ENCODE peak calls at places on chromosomes 1 and 21, in ten cellular contexts. B, N, W, T, P, A, G, I, D and C are unnamed samples.

GRCh38 chr1:12194666-12195216 is 27.9 kb downstream of the TNFRSF1B start:
- DNase-seq in G (no peak), T (no peak), W (no peak), B (no peak), I (no peak), D (no peak), A (no peak), P (no peak), N (no peak), C (no peak)

GRCh38 chr1:173208868-173209267 is 1.7 kb upstream of the TNFSF4 start:
- DNase-seq in N (no peak), W (no peak), I (no peak), D (no peak), G (no peak), P (no peak), A (no peak), B (no peak), T (no peak), C (no peak)

GRCh38 chr1:169456029-169456428 is 28.8 kb upstream of the CCDC181 start:
- DNase-seq in T (no peak), G (no peak), D (no peak), N (no peak), A (peak; percentile 54), B (no peak), W (no peak), I (no peak), P (no peak), C (no peak)

GRCh38 chr1:244955661-244956060 is 91.3 kb upstream of the HNRNPU start:
- DNase-seq in T (no peak), P (no peak), A (no peak), G (no peak), B (no peak), N (no peak), D (no peak), W (no peak), I (no peak), C (no peak)

GRCh38 chr1:7388488-7389185 is 382.5 kb upstream of the VAMP3 start:
- DNase-seq in G (peak; percentile 76), N (peak; percentile 65), W (no peak), I (peak; percentile 9), T (peak; percentile 59), D (no peak), A (peak; percentile 14), B (peak; percentile 22), P (no peak), C (no peak)

GRCh38 chr1:21320410-21321107 is 30.3 kb upstream of the ECE1 start:
- DNase-seq in W (no peak), T (no peak), A (peak; percentile 64), P (no peak), N (no peak), G (no peak), B (no peak), D (no peak), I (no peak), C (no peak)

GRCh38 chr1:243420369-243420768 is 164.5 kb downstream of the SDCCAG8 start:
- DNase-seq in I (no peak), T (no peak), D (no peak), A (no peak), W (no peak), B (no peak), N (no peak), G (no peak), P (no peak), C (no peak)

GRCh38 chr1:76759171-76759860 is 108.0 kb upstream of the ST6GALNAC5 start:
- DNase-seq in W (no peak), I (no peak), N (no peak), T (no peak), P (no peak), G (no peak), B (no peak), A (no peak), D (no peak), C (no peak)

GRCh38 chr1:41282679-41283317 is 40.7 kb upstream of the SCMH1 start:
- DNase-seq in W (peak; percentile 46), B (peak; percentile 15), G (no peak), T (no peak), A (peak; percentile 41), N (peak; percentile 39), I (peak; percentile 50), D (no peak), P (peak; percentile 27), C (no peak)

GRCh38 chr1:18047122-18047521 is 60.5 kb upstream of the IGSF21 start:
- DNase-seq in P (no peak), D (no peak), N (no peak), T (no peak), W (no peak), B (no peak), G (no peak), A (no peak), I (no peak), C (no peak)

GRCh38 chr1:210711825-210712224 is 383.1 kb downstream of the HHAT start:
- DNase-seq in G (no peak), B (no peak), I (peak; percentile 18), T (no peak), D (no peak), W (peak; percentile 58), A (no peak), P (no peak), N (peak; percentile 16), C (no peak)

GRCh38 chr1:71561729-71562128 is 480.9 kb upstream of the ZRANB2 start:
- DNase-seq in B (peak; percentile 85), I (no peak), N (no peak), W (no peak), A (peak; percentile 73), G (no peak), D (no peak), P (no peak), T (no peak), C (no peak)

GRCh38 chr1:151511636-151512215 is 539 bp downstream of the CGN start:
- DNase-seq in B (no peak), W (peak; percentile 75), G (peak; percentile 87), P (peak; percentile 66), I (peak; percentile 67), N (peak; percentile 68), A (no peak), T (peak; percentile 59), D (peak; percentile 78), C (peak; percentile 60)

GRCh38 chr1:36523850-36524249 is 41.1 kb upstream of the CSF3R start:
- DNase-seq in B (no peak), A (no peak), D (no peak), T (no peak), N (no peak), G (no peak), I (no peak), P (no peak), W (no peak), C (no peak)

GRCh38 chr1:157047064-157047410 is 1.5 kb upstream of the ARHGEF11 start:
- DNase-seq in D (no peak), A (no peak), P (no peak), N (no peak), W (no peak), T (no peak), G (no peak), I (no peak), B (no peak), C (no peak)

GRCh38 chr1:67896826-67897225 is 63.6 kb upstream of the GNG12 start:
- DNase-seq in T (no peak), D (no peak), A (no peak), B (no peak), G (no peak), N (no peak), I (peak; percentile 28), P (no peak), W (no peak), C (peak; percentile 30)

GRCh38 chr21:42463861-42464515 is 32.0 kb downstream of the RSPH1 start:
- DNase-seq in I (peak; percentile 59), T (no peak), N (no peak), G (peak; percentile 80), W (peak; percentile 49), P (peak; percentile 65), B (peak; percentile 48), D (no peak), A (peak; percentile 57), C (peak; percentile 76)

GRCh38 chr21:30044447-30045064 is 104.8 kb upstream of the GRIK1 start:
- DNase-seq in W (peak; percentile 13), T (no peak), G (no peak), D (no peak), P (no peak), A (peak; percentile 42), B (peak; percentile 25), I (peak; percentile 8), N (no peak), C (peak; percentile 18)

GRCh38 chr21:46098303-46099141 is 610 bp downstream of the COL6A2 start:
- DNase-seq in P (peak; percentile 10), A (peak; percentile 36), G (peak; percentile 74), D (peak; percentile 64), I (peak; percentile 7), N (peak; percentile 2), W (peak; percentile 3), B (no peak), T (peak; percentile 57), C (peak; percentile 20)

GRCh38 chr1:31888281-31888680 is 49.9 kb downstream of the PTP4A2 start:
- DNase-seq in A (no peak), T (no peak), B (no peak), W (no peak), G (no peak), D (no peak), P (no peak), N (no peak), I (no peak), C (no peak)

GRCh38 chr1:229019647-229020281 is 251.1 kb upstream of the RAB4A start:
- DNase-seq in T (no peak), A (no peak), D (no peak), B (no peak), N (peak; percentile 82), P (no peak), W (no peak), G (no peak), I (peak; percentile 25), C (no peak)

GRCh38 chr1:19338323-19338762 is 26.2 kb downstream of the SLC66A1 start:
- DNase-seq in N (peak; percentile 46), A (no peak), T (no peak), D (no peak), I (peak; percentile 51), W (peak; percentile 67), P (no peak), G (peak; percentile 73), B (no peak), C (peak; percentile 47)
- H3K4me3 ChIP-seq in N (no peak overlapping the region), A (no peak overlapping the region), T (no peak overlapping the region), D (no peak overlapping the region), I (no peak overlapping the region), W (no peak overlapping the region), P (no peak overlapping the region), G (no peak overlapping the region), B (no peak overlapping the region), C (no peak overlapping the region)

GRCh38 chr21:38474124-38474523 is 24.2 kb downstream of the ERG start:
- DNase-seq in A (no peak), P (no peak), B (no peak), W (no peak), N (no peak), T (no peak), I (no peak), G (no peak), D (no peak), C (no peak)
- H3K27ac ChIP-seq in A (no peak overlapping the region), P (no peak overlapping the region), B (no peak overlapping the region), W (no peak overlapping the region), N (no peak overlapping the region), T (no peak overlapping the region), I (no peak overlapping the region), G (no peak overlapping the region), D (peak overlapping the region; percentile 1), C (no peak overlapping the region)

GRCh38 chr1:162627662-162628296 is 4.5 kb upstream of the DDR2 start:
- DNase-seq in I (no peak), P (no peak), N (no peak), T (no peak), A (peak; percentile 60), W (no peak), G (no peak), B (peak; percentile 68), D (no peak), C (no peak)
- TF ChIP-seq CTCF in I (no peak), P (peak; percentile 42), N (no peak), T (peak; percentile 14), A (peak; percentile 50), W (peak; percentile 31), G (peak; percentile 28), B (peak; percentile 60), D (peak; percentile 46), C (peak; percentile 47)

GRCh38 chr21:16420086-16420724 is 690.4 kb downstream of the USP25 start:
- DNase-seq in W (peak; percentile 62), B (peak; percentile 69), P (no peak), A (peak; percentile 89), T (peak; percentile 72), G (no peak), D (no peak), I (peak; percentile 49), N (peak; percentile 73), C (no peak)
- H3K4me3 ChIP-seq in W (no peak overlapping the region), B (peak overlapping the region; percentile 56), P (peak overlapping the region; percentile 10), A (no peak overlapping the region), T (peak overlapping the region; percentile 48), G (peak overlapping the region; percentile 75), D (peak overlapping the region; percentile 50), I (peak overlapping the region; percentile 17), N (peak overlapping the region; percentile 66), C (no peak overlapping the region)